ENCODE peak calls at places on chromosomes 3 and 15, in ten cellular contexts. One of them, this sample, is unnamed.

GRCh38 chr15:76024021-76024768 is 12.0 kb upstream of the NRG4 start:
- DNase-seq in stimulated activated CD4-positive, alpha-beta T cell treated with anti-CD3 and anti-CD28 coated beads, Interleukin-1b, Interleukin-23, amount 100 ng/mL, for 1 hour: no peak
- DNase-seq in amniotic stem cell: no peak
- DNase-seq in GM04504: no peak
- DNase-seq in NCI-H748 treated with DMSO at 0.1 percent for 48 hours: no peak
- DNase-seq in iris pigment epithelial cell: no peak
- DNase-seq in hippocampal formation: no peak
- DNase-seq in IMR-90: no peak
- DNase-seq in mesenteric fat pad: no peak
- DNase-seq in NCI-H1092: no peak
- DNase-seq in this sample: no peak

GRCh38 chr3:122918576-122919290 is 108.8 kb downstream of the SEMA5B start:
- DNase-seq in stimulated activated CD4-positive, alpha-beta T cell treated with anti-CD3 and anti-CD28 coated beads, Interleukin-1b, Interleukin-23, amount 100 ng/mL, for 1 hour: no peak
- DNase-seq in amniotic stem cell: no peak
- DNase-seq in GM04504: no peak
- DNase-seq in NCI-H748 treated with DMSO at 0.1 percent for 48 hours: no peak
- DNase-seq in iris pigment epithelial cell: peak
- DNase-seq in hippocampal formation: no peak
- DNase-seq in IMR-90: peak
- DNase-seq in mesenteric fat pad: peak
- DNase-seq in NCI-H1092: no peak
- DNase-seq in this sample: peak

GRCh38 chr3:41682996-41683395 is 278.9 kb downstream of the ULK4 start:
- DNase-seq in stimulated activated CD4-positive, alpha-beta T cell treated with anti-CD3 and anti-CD28 coated beads, Interleukin-1b, Interleukin-23, amount 100 ng/mL, for 1 hour: no peak
- DNase-seq in amniotic stem cell: no peak
- DNase-seq in GM04504: peak
- DNase-seq in NCI-H748 treated with DMSO at 0.1 percent for 48 hours: no peak
- DNase-seq in iris pigment epithelial cell: peak
- DNase-seq in hippocampal formation: no peak
- DNase-seq in IMR-90: peak
- DNase-seq in mesenteric fat pad: no peak
- DNase-seq in NCI-H1092: no peak
- DNase-seq in this sample: no peak

GRCh38 chr15:76139368-76140068 is 79.7 kb downstream of the TMEM266 start:
- DNase-seq in stimulated activated CD4-positive, alpha-beta T cell treated with anti-CD3 and anti-CD28 coated beads, Interleukin-1b, Interleukin-23, amount 100 ng/mL, for 1 hour: peak
- DNase-seq in amniotic stem cell: no peak
- DNase-seq in GM04504: no peak
- DNase-seq in NCI-H748 treated with DMSO at 0.1 percent for 48 hours: peak
- DNase-seq in iris pigment epithelial cell: peak
- DNase-seq in hippocampal formation: peak
- DNase-seq in IMR-90: peak
- DNase-seq in mesenteric fat pad: no peak
- DNase-seq in NCI-H1092: peak
- DNase-seq in this sample: peak

GRCh38 chr3:8223766-8224165 is 277.9 kb upstream of the LMCD1 start:
- DNase-seq in stimulated activated CD4-positive, alpha-beta T cell treated with anti-CD3 and anti-CD28 coated beads, Interleukin-1b, Interleukin-23, amount 100 ng/mL, for 1 hour: no peak
- DNase-seq in amniotic stem cell: no peak
- DNase-seq in GM04504: no peak
- DNase-seq in NCI-H748 treated with DMSO at 0.1 percent for 48 hours: no peak
- DNase-seq in iris pigment epithelial cell: peak
- DNase-seq in hippocampal formation: no peak
- DNase-seq in IMR-90: no peak
- DNase-seq in mesenteric fat pad: no peak
- DNase-seq in NCI-H1092: no peak
- DNase-seq in this sample: no peak

GRCh38 chr15:79339588-79340314 is 28.8 kb downstream of the TMED3 start:
- DNase-seq in stimulated activated CD4-positive, alpha-beta T cell treated with anti-CD3 and anti-CD28 coated beads, Interleukin-1b, Interleukin-23, amount 100 ng/mL, for 1 hour: no peak
- DNase-seq in amniotic stem cell: peak
- DNase-seq in GM04504: peak
- DNase-seq in NCI-H748 treated with DMSO at 0.1 percent for 48 hours: peak
- DNase-seq in iris pigment epithelial cell: peak
- DNase-seq in hippocampal formation: no peak
- DNase-seq in IMR-90: peak
- DNase-seq in mesenteric fat pad: no peak
- DNase-seq in NCI-H1092: no peak
- DNase-seq in this sample: no peak

GRCh38 chr3:10396083-10396482 is 75.2 kb upstream of the SEC13 start:
- DNase-seq in stimulated activated CD4-positive, alpha-beta T cell treated with anti-CD3 and anti-CD28 coated beads, Interleukin-1b, Interleukin-23, amount 100 ng/mL, for 1 hour: no peak
- DNase-seq in amniotic stem cell: no peak
- DNase-seq in GM04504: no peak
- DNase-seq in NCI-H748 treated with DMSO at 0.1 percent for 48 hours: no peak
- DNase-seq in iris pigment epithelial cell: no peak
- DNase-seq in hippocampal formation: no peak
- DNase-seq in IMR-90: no peak
- DNase-seq in mesenteric fat pad: no peak
- DNase-seq in NCI-H1092: no peak
- DNase-seq in this sample: no peak

GRCh38 chr15:38564557-38565286 is at the start of gene RASGRP1:
- DNase-seq in stimulated activated CD4-positive, alpha-beta T cell treated with anti-CD3 and anti-CD28 coated beads, Interleukin-1b, Interleukin-23, amount 100 ng/mL, for 1 hour: peak
- DNase-seq in amniotic stem cell: no peak
- DNase-seq in GM04504: no peak
- DNase-seq in NCI-H748 treated with DMSO at 0.1 percent for 48 hours: no peak
- DNase-seq in iris pigment epithelial cell: peak
- DNase-seq in hippocampal formation: peak
- DNase-seq in IMR-90: peak
- DNase-seq in mesenteric fat pad: no peak
- DNase-seq in NCI-H1092: no peak
- DNase-seq in this sample: peak

GRCh38 chr3:46849686-46850467 is 13.4 kb downstream of the MYL3 start:
- DNase-seq in stimulated activated CD4-positive, alpha-beta T cell treated with anti-CD3 and anti-CD28 coated beads, Interleukin-1b, Interleukin-23, amount 100 ng/mL, for 1 hour: no peak
- DNase-seq in amniotic stem cell: no peak
- DNase-seq in GM04504: no peak
- DNase-seq in NCI-H748 treated with DMSO at 0.1 percent for 48 hours: no peak
- DNase-seq in iris pigment epithelial cell: no peak
- DNase-seq in hippocampal formation: no peak
- DNase-seq in IMR-90: no peak
- DNase-seq in mesenteric fat pad: peak
- DNase-seq in NCI-H1092: no peak
- DNase-seq in this sample: peak

GRCh38 chr3:195790891-195791290 is 20.8 kb downstream of the MUC4 start:
- DNase-seq in stimulated activated CD4-positive, alpha-beta T cell treated with anti-CD3 and anti-CD28 coated beads, Interleukin-1b, Interleukin-23, amount 100 ng/mL, for 1 hour: no peak
- DNase-seq in amniotic stem cell: no peak
- DNase-seq in GM04504: no peak
- DNase-seq in NCI-H748 treated with DMSO at 0.1 percent for 48 hours: no peak
- DNase-seq in iris pigment epithelial cell: no peak
- DNase-seq in hippocampal formation: no peak
- DNase-seq in IMR-90: no peak
- DNase-seq in mesenteric fat pad: peak
- DNase-seq in NCI-H1092: no peak
- DNase-seq in this sample: no peak

GRCh38 chr3:20400686-20401085 is 214.7 kb upstream of the SGO1 start:
- DNase-seq in stimulated activated CD4-positive, alpha-beta T cell treated with anti-CD3 and anti-CD28 coated beads, Interleukin-1b, Interleukin-23, amount 100 ng/mL, for 1 hour: no peak
- DNase-seq in amniotic stem cell: no peak
- DNase-seq in GM04504: no peak
- DNase-seq in NCI-H748 treated with DMSO at 0.1 percent for 48 hours: no peak
- DNase-seq in iris pigment epithelial cell: no peak
- DNase-seq in hippocampal formation: no peak
- DNase-seq in IMR-90: no peak
- DNase-seq in mesenteric fat pad: no peak
- DNase-seq in NCI-H1092: no peak
- DNase-seq in this sample: no peak

GRCh38 chr15:80942746-80943565 is 46.7 kb downstream of the MESD start:
- DNase-seq in stimulated activated CD4-positive, alpha-beta T cell treated with anti-CD3 and anti-CD28 coated beads, Interleukin-1b, Interleukin-23, amount 100 ng/mL, for 1 hour: no peak
- DNase-seq in amniotic stem cell: no peak
- DNase-seq in GM04504: no peak
- DNase-seq in NCI-H748 treated with DMSO at 0.1 percent for 48 hours: no peak
- DNase-seq in iris pigment epithelial cell: no peak
- DNase-seq in hippocampal formation: no peak
- DNase-seq in IMR-90: peak
- DNase-seq in mesenteric fat pad: peak
- DNase-seq in NCI-H1092: no peak
- DNase-seq in this sample: no peak

GRCh38 chr3:183802989-183803388 is 22.4 kb downstream of the MAP6D1 start:
- DNase-seq in stimulated activated CD4-positive, alpha-beta T cell treated with anti-CD3 and anti-CD28 coated beads, Interleukin-1b, Interleukin-23, amount 100 ng/mL, for 1 hour: no peak
- DNase-seq in amniotic stem cell: no peak
- DNase-seq in GM04504: no peak
- DNase-seq in NCI-H748 treated with DMSO at 0.1 percent for 48 hours: no peak
- DNase-seq in iris pigment epithelial cell: no peak
- DNase-seq in hippocampal formation: no peak
- DNase-seq in IMR-90: no peak
- DNase-seq in mesenteric fat pad: no peak
- DNase-seq in NCI-H1092: no peak
- DNase-seq in this sample: no peak

GRCh38 chr3:15120986-15121385 is 22.0 kb upstream of the RBSN start:
- DNase-seq in stimulated activated CD4-positive, alpha-beta T cell treated with anti-CD3 and anti-CD28 coated beads, Interleukin-1b, Interleukin-23, amount 100 ng/mL, for 1 hour: no peak
- DNase-seq in amniotic stem cell: no peak
- DNase-seq in GM04504: no peak
- DNase-seq in NCI-H748 treated with DMSO at 0.1 percent for 48 hours: no peak
- DNase-seq in iris pigment epithelial cell: no peak
- DNase-seq in hippocampal formation: no peak
- DNase-seq in IMR-90: no peak
- DNase-seq in mesenteric fat pad: no peak
- DNase-seq in NCI-H1092: peak
- DNase-seq in this sample: no peak

GRCh38 chr3:133930341-133930933 is 34.8 kb upstream of the RAB6B start:
- DNase-seq in stimulated activated CD4-positive, alpha-beta T cell treated with anti-CD3 and anti-CD28 coated beads, Interleukin-1b, Interleukin-23, amount 100 ng/mL, for 1 hour: no peak
- DNase-seq in amniotic stem cell: peak
- DNase-seq in GM04504: no peak
- DNase-seq in NCI-H748 treated with DMSO at 0.1 percent for 48 hours: peak
- DNase-seq in iris pigment epithelial cell: peak
- DNase-seq in hippocampal formation: no peak
- DNase-seq in IMR-90: peak
- DNase-seq in mesenteric fat pad: no peak
- DNase-seq in NCI-H1092: no peak
- DNase-seq in this sample: no peak

GRCh38 chr3:45940781-45941365 is 2.4 kb upstream of the CXCR6 start:
- DNase-seq in stimulated activated CD4-positive, alpha-beta T cell treated with anti-CD3 and anti-CD28 coated beads, Interleukin-1b, Interleukin-23, amount 100 ng/mL, for 1 hour: no peak
- DNase-seq in amniotic stem cell: no peak
- DNase-seq in GM04504: no peak
- DNase-seq in NCI-H748 treated with DMSO at 0.1 percent for 48 hours: no peak
- DNase-seq in iris pigment epithelial cell: no peak
- DNase-seq in hippocampal formation: no peak
- DNase-seq in IMR-90: no peak
- DNase-seq in mesenteric fat pad: no peak
- DNase-seq in NCI-H1092: no peak
- DNase-seq in this sample: no peak

GRCh38 chr15:50906954-50907865 is 1.3 kb upstream of the AP4E1 start:
- DNase-seq in stimulated activated CD4-positive, alpha-beta T cell treated with anti-CD3 and anti-CD28 coated beads, Interleukin-1b, Interleukin-23, amount 100 ng/mL, for 1 hour: peak
- DNase-seq in amniotic stem cell: no peak
- DNase-seq in GM04504: no peak
- DNase-seq in NCI-H748 treated with DMSO at 0.1 percent for 48 hours: no peak
- DNase-seq in iris pigment epithelial cell: peak
- DNase-seq in hippocampal formation: no peak
- DNase-seq in IMR-90: peak
- DNase-seq in mesenteric fat pad: no peak
- DNase-seq in NCI-H1092: no peak
- DNase-seq in this sample: peak

GRCh38 chr3:37953226-37953625 is 37.4 kb upstream of the VILL start:
- DNase-seq in stimulated activated CD4-positive, alpha-beta T cell treated with anti-CD3 and anti-CD28 coated beads, Interleukin-1b, Interleukin-23, amount 100 ng/mL, for 1 hour: no peak
- DNase-seq in amniotic stem cell: no peak
- DNase-seq in GM04504: no peak
- DNase-seq in NCI-H748 treated with DMSO at 0.1 percent for 48 hours: no peak
- DNase-seq in iris pigment epithelial cell: no peak
- DNase-seq in hippocampal formation: no peak
- DNase-seq in IMR-90: no peak
- DNase-seq in mesenteric fat pad: no peak
- DNase-seq in NCI-H1092: no peak
- DNase-seq in this sample: no peak

GRCh38 chr3:117480493-117480892 is 770.9 kb downstream of the TUSC7 start:
- DNase-seq in stimulated activated CD4-positive, alpha-beta T cell treated with anti-CD3 and anti-CD28 coated beads, Interleukin-1b, Interleukin-23, amount 100 ng/mL, for 1 hour: no peak
- DNase-seq in amniotic stem cell: no peak
- DNase-seq in GM04504: no peak
- DNase-seq in NCI-H748 treated with DMSO at 0.1 percent for 48 hours: no peak
- DNase-seq in iris pigment epithelial cell: no peak
- DNase-seq in hippocampal formation: peak
- DNase-seq in IMR-90: no peak
- DNase-seq in mesenteric fat pad: no peak
- DNase-seq in NCI-H1092: no peak
- DNase-seq in this sample: no peak

GRCh38 chr3:105440113-105440512 is 73.4 kb downstream of the ALCAM start:
- DNase-seq in stimulated activated CD4-positive, alpha-beta T cell treated with anti-CD3 and anti-CD28 coated beads, Interleukin-1b, Interleukin-23, amount 100 ng/mL, for 1 hour: no peak
- DNase-seq in amniotic stem cell: no peak
- DNase-seq in GM04504: no peak
- DNase-seq in NCI-H748 treated with DMSO at 0.1 percent for 48 hours: no peak
- DNase-seq in iris pigment epithelial cell: no peak
- DNase-seq in hippocampal formation: no peak
- DNase-seq in IMR-90: no peak
- DNase-seq in mesenteric fat pad: no peak
- DNase-seq in NCI-H1092: no peak
- DNase-seq in this sample: no peak

This sample was measured in Caco-2.